ENCODE peak calls at places on chromosomes 5 and 9, in six cellular contexts. J, D, G, C, L and B are unnamed samples.

GRCh38 chr5:14818931-14819790 is 52.4 kb downstream of the ANKH start:
- DNase-seq in J (no peak), D (no peak), G (no peak), C (no peak), L (no peak), B (no peak)

GRCh38 chr5:67588389-67588788 is 391.8 kb upstream of the CD180 start:
- DNase-seq in J (no peak), D (no peak), G (no peak), C (no peak), L (no peak), B (no peak)

GRCh38 chr5:145495741-145496140 is 339.4 kb downstream of the PRELID2 start:
- DNase-seq in J (peak; percentile 41), D (no peak), G (peak; percentile 77), C (no peak), L (no peak), B (no peak)

GRCh38 chr9:7369384-7369821 is 430.2 kb downstream of the DMAC1 start:
- DNase-seq in J (no peak), D (no peak), G (no peak), C (no peak), L (no peak), B (no peak)

GRCh38 chr5:122110990-122111389 is 18.4 kb upstream of the ZNF474 start:
- DNase-seq in J (no peak), D (no peak), G (no peak), C (no peak), L (no peak), B (no peak)

GRCh38 chr5:128498844-128499455 is 39.1 kb downstream of the FBN2 start:
- DNase-seq in J (peak; percentile 61), D (peak; percentile 6), G (no peak), C (no peak), L (no peak), B (peak; percentile 33)

GRCh38 chr5:92969781-92970237 is 611.2 kb downstream of the NR2F1-AS1 start:
- DNase-seq in J (peak; percentile 82), D (no peak), G (no peak), C (no peak), L (no peak), B (no peak)

GRCh38 chr5:36270175-36270574 is 28.4 kb upstream of the NADK2 start:
- DNase-seq in J (no peak), D (no peak), G (no peak), C (no peak), L (no peak), B (no peak)

GRCh38 chr5:28766565-28767158 is 1728.3 kb upstream of the CDH9 start:
- DNase-seq in J (peak; percentile 67), D (no peak), G (no peak), C (no peak), L (no peak), B (no peak)

GRCh38 chr5:176740702-176741565 is 69.4 kb upstream of the UNC5A start:
- DNase-seq in J (no peak), D (no peak), G (peak; percentile 26), C (no peak), L (peak; percentile 46), B (no peak)

GRCh38 chr5:163473613-163474243 is 13.3 kb downstream of the HMMR start:
- DNase-seq in J (no peak), D (no peak), G (no peak), C (no peak), L (no peak), B (no peak)

GRCh38 chr5:132065351-132065937 is 5.0 kb downstream of the IL3 start:
- DNase-seq in J (peak; percentile 74), D (peak; percentile 62), G (peak; percentile 78), C (peak; percentile 50), L (peak; percentile 56), B (peak; percentile 49)

GRCh38 chr9:137129456-137130175 is 9.3 kb upstream of the GRIN1 start:
- DNase-seq in J (peak; percentile 95), D (peak; percentile 93), G (peak; percentile 96), C (peak; percentile 91), L (peak; percentile 91), B (peak; percentile 93)
- TF ChIP-seq POLR2A in J (peak; percentile 85), D (peak; percentile 81), G (peak; percentile 67), C (peak; percentile 39), L (no peak), B (no peak)

GRCh38 chr5:150848271-150848670 is 1.9 kb downstream of the IRGM start:
- DNase-seq in J (no peak), D (no peak), G (no peak), C (no peak), L (no peak), B (no peak)
- H3K9me3 ChIP-seq in J (no peaks in the 10 kb centered on the region), D (no peaks in the 10 kb centered on the region), G (no peaks in the 10 kb centered on the region), C (no peaks in the 10 kb centered on the region), L (no peaks in the 10 kb centered on the region), B (no peaks in the 10 kb centered on the region)

DNA sequence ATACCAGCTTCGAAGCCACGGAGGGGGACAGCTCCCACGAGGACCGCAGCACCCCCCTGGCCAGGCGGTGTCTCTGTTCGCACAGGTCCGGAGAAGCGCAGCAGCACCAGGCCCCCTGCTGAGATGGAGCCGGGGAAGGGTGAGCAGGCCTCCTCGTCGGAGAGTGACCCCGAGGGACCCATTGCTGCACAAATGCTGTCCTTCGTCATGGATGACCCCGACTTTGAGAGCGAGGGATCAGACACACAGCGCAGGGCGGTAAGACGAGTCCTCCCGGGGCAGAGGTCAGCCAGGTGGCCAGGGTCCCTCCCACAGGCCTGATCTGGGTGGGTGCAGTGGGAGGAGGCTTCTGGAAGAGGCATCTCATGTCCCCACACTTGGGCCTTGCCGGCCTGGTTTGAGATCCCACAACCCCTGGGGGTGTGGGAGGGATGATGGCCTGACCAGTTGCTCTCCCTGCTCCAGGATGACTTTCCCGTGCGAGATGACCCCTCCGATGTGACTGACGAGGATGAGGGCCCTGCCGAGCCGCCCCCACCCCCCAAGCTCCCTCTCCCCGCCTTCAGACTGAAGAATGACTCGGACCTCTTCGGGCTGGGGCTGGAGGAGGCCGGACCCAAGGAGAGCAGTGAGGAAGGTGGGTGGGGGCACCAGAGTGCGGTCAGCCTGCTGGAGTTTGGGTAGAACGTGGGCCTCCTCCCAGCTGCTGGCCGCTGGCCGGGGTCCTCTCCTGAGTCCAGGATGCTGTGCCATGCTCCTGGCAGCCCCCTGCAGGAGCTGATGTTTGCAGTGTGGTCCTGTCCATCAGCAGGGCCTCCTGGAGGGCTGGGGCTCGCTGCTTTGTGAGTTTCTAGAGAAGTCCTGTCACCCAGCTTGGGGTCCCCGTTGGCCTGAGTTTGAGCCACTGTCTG is 2.8 kb upstream of the AJM1 start:
- DNase-seq in J (no peak), D (no peak), G (no peak), C (no peak), L (no peak), B (no peak)
- TF ChIP-seq POLR2A in J (no peak), D (no peak), G (no peak), C (no peak), L (no peak), B (no peak)

GRCh38 chr5:8473827-8474568 is 605.0 kb downstream of the MTRR start:
- DNase-seq in J (no peak), D (no peak), G (no peak), C (no peak), L (no peak), B (no peak)
- H3K9me3 ChIP-seq in J (peaks cover 13% of the 10 kb centered on the region), D (no peaks in the 10 kb centered on the region), G (no peaks in the 10 kb centered on the region), C (peaks cover 8% of the 10 kb centered on the region), L (no peaks in the 10 kb centered on the region), B (no peaks in the 10 kb centered on the region)

GRCh38 chr9:123597073-123597472 is 241.1 kb downstream of the CRB2 start:
- DNase-seq in J (no peak), D (no peak), G (no peak), C (no peak), L (no peak), B (no peak)
- TF ChIP-seq POLR2A in J (no peak), D (no peak), G (no peak), C (no peak), L (no peak), B (no peak)

GRCh38 chr5:180259260-180259611 is 32.6 kb downstream of the MAPK9 start:
- DNase-seq in J (peak; percentile 48), D (no peak), G (no peak), C (no peak), L (no peak), B (no peak)
- H3K9me3 ChIP-seq in J (peaks cover 97% of the 10 kb centered on the region), D (no peaks in the 10 kb centered on the region), G (no peaks in the 10 kb centered on the region), C (peaks cover 91% of the 10 kb centered on the region), L (peaks cover 71% of the 10 kb centered on the region), B (no peaks in the 10 kb centered on the region)

GRCh38 chr5:136891601-136892000 is 526.3 kb upstream of the TRPC7 start:
- DNase-seq in J (no peak), D (no peak), G (no peak), C (no peak), L (no peak), B (no peak)

GRCh38 chr5:136891175-136891574 is 525.8 kb upstream of the TRPC7 start:
- DNase-seq in J (no peak), D (no peak), G (no peak), C (no peak), L (no peak), B (no peak)

GRCh38 chr5:136892026-136892425 is 526.7 kb upstream of the TRPC7 start:
- DNase-seq in J (no peak), D (no peak), G (no peak), C (no peak), L (no peak), B (no peak)

GRCh38 chr5:136886623-136887022 is 521.3 kb upstream of the TRPC7 start:
- DNase-seq in J (no peak), D (no peak), G (no peak), C (no peak), L (no peak), B (no peak)

DNA sequence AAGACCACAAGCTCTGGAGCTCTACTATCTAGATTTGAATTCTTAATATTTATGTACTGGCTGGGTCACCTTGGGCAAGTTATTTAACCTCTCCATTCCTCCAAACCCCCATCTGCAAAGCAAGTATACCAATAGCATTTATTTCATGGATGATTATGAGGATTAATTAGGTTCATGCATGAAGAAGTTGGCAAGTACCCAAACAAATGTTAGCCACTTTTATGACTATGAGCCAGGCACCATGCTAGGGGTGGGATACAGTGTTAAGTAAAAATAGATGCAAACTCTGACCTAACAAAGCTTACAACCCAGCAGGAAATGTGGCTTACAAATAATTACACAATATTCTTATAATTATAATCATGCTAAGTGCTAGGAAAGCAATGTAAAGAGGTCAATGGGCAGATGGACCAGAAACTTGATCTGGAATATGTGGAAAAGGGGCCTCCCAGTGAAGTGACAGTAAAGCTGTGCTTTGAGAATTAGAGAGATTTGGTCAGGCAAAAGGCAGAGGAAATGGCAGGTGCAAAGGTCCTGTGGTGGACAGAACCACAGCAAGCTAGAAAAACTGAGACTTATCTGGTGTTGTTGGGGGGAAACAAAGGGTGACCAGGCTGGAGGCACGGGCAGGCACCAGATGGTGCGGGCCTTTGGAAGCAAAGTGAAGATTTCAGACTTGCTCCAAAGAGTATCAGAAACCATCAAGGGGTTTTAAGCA is 525.2 kb upstream of the TRPC7 start:
- DNase-seq in J (no peak), D (no peak), G (no peak), C (no peak), L (no peak), B (no peak)
- TF ChIP-seq POLR2A in J (no peak), D (no peak), G (no peak), C (no peak), L (no peak), B (no peak)